ENCODE peak calls at places on chromosome 14, in ten cellular contexts. One of them, this sample, is unnamed.

GRCh38 chr14:65173973-65174693 is 71.8 kb upstream of the MAX start:
- DNase-seq in left ventricle myocardium inferior: no peak
- DNase-seq in ovary: no peak
- DNase-seq in tibial artery: no peak
- DNase-seq in psoas muscle: no peak
- DNase-seq in HCT116: no peak
- DNase-seq in ascending aorta: no peak
- DNase-seq in breast epithelium: no peak
- DNase-seq in fibroblast of lung: no peak
- DNase-seq in astrocyte: no peak
- DNase-seq in this sample: no peak

GRCh38 chr14:69818760-69819191 is 21.7 kb upstream of the SLC10A1 start:
- DNase-seq in breast epithelium: peak
- DNase-seq in ovary: peak
- DNase-seq in astrocyte: peak
- DNase-seq in left ventricle myocardium inferior: no peak
- DNase-seq in fibroblast of lung: peak
- DNase-seq in tibial artery: no peak
- DNase-seq in HCT116: peak
- DNase-seq in ascending aorta: no peak
- DNase-seq in psoas muscle: peak
- DNase-seq in this sample: peak

GRCh38 chr14:81062816-81063215 is 107.4 kb downstream of the TSHR start:
- DNase-seq in fibroblast of lung: no peak
- DNase-seq in HCT116: peak
- DNase-seq in ascending aorta: no peak
- DNase-seq in breast epithelium: no peak
- DNase-seq in tibial artery: no peak
- DNase-seq in astrocyte: no peak
- DNase-seq in left ventricle myocardium inferior: no peak
- DNase-seq in psoas muscle: no peak
- DNase-seq in ovary: no peak
- DNase-seq in this sample: no peak

GRCh38 chr14:37813746-37814145 is 218.3 kb downstream of the TTC6 start:
- DNase-seq in ascending aorta: no peak
- DNase-seq in HCT116: no peak
- DNase-seq in astrocyte: peak
- DNase-seq in breast epithelium: no peak
- DNase-seq in psoas muscle: no peak
- DNase-seq in tibial artery: no peak
- DNase-seq in ovary: no peak
- DNase-seq in left ventricle myocardium inferior: no peak
- DNase-seq in fibroblast of lung: peak
- DNase-seq in this sample: no peak

GRCh38 chr14:88937706-88938105 is 113.3 kb downstream of the TTC8 start:
- DNase-seq in tibial artery: no peak
- DNase-seq in fibroblast of lung: peak
- DNase-seq in ascending aorta: no peak
- DNase-seq in breast epithelium: no peak
- DNase-seq in astrocyte: peak
- DNase-seq in psoas muscle: no peak
- DNase-seq in left ventricle myocardium inferior: no peak
- DNase-seq in ovary: no peak
- DNase-seq in HCT116: no peak
- DNase-seq in this sample: no peak

GRCh38 chr14:51202914-51203665 is 37.0 kb upstream of the TMX1 start:
- DNase-seq in psoas muscle: no peak
- DNase-seq in astrocyte: no peak
- DNase-seq in ovary: no peak
- DNase-seq in ascending aorta: no peak
- DNase-seq in left ventricle myocardium inferior: no peak
- DNase-seq in tibial artery: no peak
- DNase-seq in HCT116: no peak
- DNase-seq in fibroblast of lung: no peak
- DNase-seq in breast epithelium: no peak
- DNase-seq in this sample: no peak

GRCh38 chr14:72560331-72560730 is 333.6 kb downstream of the DPF3 start:
- DNase-seq in HCT116: no peak
- DNase-seq in astrocyte: no peak
- DNase-seq in psoas muscle: no peak
- DNase-seq in ascending aorta: no peak
- DNase-seq in ovary: no peak
- DNase-seq in fibroblast of lung: peak
- DNase-seq in tibial artery: no peak
- DNase-seq in breast epithelium: peak
- DNase-seq in left ventricle myocardium inferior: no peak
- DNase-seq in this sample: no peak

GRCh38 chr14:92570863-92571262 is 57.3 kb downstream of the RIN3 start:
- DNase-seq in HCT116: no peak
- DNase-seq in psoas muscle: no peak
- DNase-seq in breast epithelium: no peak
- DNase-seq in tibial artery: no peak
- DNase-seq in left ventricle myocardium inferior: no peak
- DNase-seq in astrocyte: no peak
- DNase-seq in fibroblast of lung: no peak
- DNase-seq in ascending aorta: no peak
- DNase-seq in ovary: no peak
- DNase-seq in this sample: peak

GRCh38 chr14:53954551-53955233 is 1.9 kb downstream of the BMP4 start:
- DNase-seq in psoas muscle: peak
- DNase-seq in fibroblast of lung: peak
- DNase-seq in ascending aorta: no peak
- DNase-seq in HCT116: no peak
- DNase-seq in astrocyte: peak
- DNase-seq in tibial artery: peak
- DNase-seq in ovary: peak
- DNase-seq in left ventricle myocardium inferior: peak
- DNase-seq in breast epithelium: no peak
- DNase-seq in this sample: no peak

GRCh38 chr14:96931751-96932150 is 134.6 kb downstream of the VRK1 start:
- DNase-seq in left ventricle myocardium inferior: no peak
- DNase-seq in ascending aorta: no peak
- DNase-seq in HCT116: no peak
- DNase-seq in ovary: no peak
- DNase-seq in tibial artery: no peak
- DNase-seq in fibroblast of lung: no peak
- DNase-seq in breast epithelium: no peak
- DNase-seq in astrocyte: no peak
- DNase-seq in psoas muscle: no peak
- DNase-seq in this sample: no peak

GRCh38 chr14:91305650-91306431 is 61.3 kb upstream of the GPR68 start:
- DNase-seq in astrocyte: no peak
- DNase-seq in left ventricle myocardium inferior: no peak
- DNase-seq in psoas muscle: no peak
- DNase-seq in ovary: no peak
- DNase-seq in ascending aorta: no peak
- DNase-seq in fibroblast of lung: no peak
- DNase-seq in breast epithelium: no peak
- DNase-seq in tibial artery: no peak
- DNase-seq in HCT116: no peak
- DNase-seq in this sample: no peak

GRCh38 chr14:85536835-85537195 is 6.9 kb downstream of the FLRT2 start:
- DNase-seq in left ventricle myocardium inferior: no peak
- DNase-seq in fibroblast of lung: no peak
- DNase-seq in psoas muscle: no peak
- DNase-seq in ascending aorta: no peak
- DNase-seq in tibial artery: no peak
- DNase-seq in HCT116: no peak
- DNase-seq in ovary: no peak
- DNase-seq in astrocyte: no peak
- DNase-seq in breast epithelium: no peak
- DNase-seq in this sample: no peak

GRCh38 chr14:35268946-35269345 is 23.2 kb upstream of the PSMA6 start:
- DNase-seq in left ventricle myocardium inferior: no peak
- DNase-seq in psoas muscle: no peak
- DNase-seq in ovary: no peak
- DNase-seq in astrocyte: no peak
- DNase-seq in ascending aorta: no peak
- DNase-seq in HCT116: no peak
- DNase-seq in breast epithelium: no peak
- DNase-seq in tibial artery: no peak
- DNase-seq in fibroblast of lung: no peak
- DNase-seq in this sample: peak

GRCh38 chr14:68733086-68733621 is 59.7 kb downstream of the ZFP36L1 start:
- DNase-seq in fibroblast of lung: no peak
- DNase-seq in HCT116: no peak
- DNase-seq in astrocyte: no peak
- DNase-seq in psoas muscle: no peak
- DNase-seq in ascending aorta: peak
- DNase-seq in breast epithelium: no peak
- DNase-seq in tibial artery: peak
- DNase-seq in left ventricle myocardium inferior: no peak
- DNase-seq in ovary: no peak
- DNase-seq in this sample: no peak

GRCh38 chr14:54219281-54220121 is 177.3 kb upstream of the CDKN3 start:
- DNase-seq in breast epithelium: no peak
- DNase-seq in psoas muscle: no peak
- DNase-seq in fibroblast of lung: no peak
- DNase-seq in tibial artery: no peak
- DNase-seq in astrocyte: no peak
- DNase-seq in ascending aorta: no peak
- DNase-seq in left ventricle myocardium inferior: no peak
- DNase-seq in ovary: no peak
- DNase-seq in HCT116: no peak
- DNase-seq in this sample: no peak

GRCh38 chr14:78519863-78520262 is 349.7 kb downstream of the NRXN3 start:
- DNase-seq in ovary: no peak
- DNase-seq in left ventricle myocardium inferior: no peak
- DNase-seq in ascending aorta: no peak
- DNase-seq in breast epithelium: no peak
- DNase-seq in tibial artery: no peak
- DNase-seq in HCT116: no peak
- DNase-seq in astrocyte: peak
- DNase-seq in fibroblast of lung: peak
- DNase-seq in psoas muscle: no peak
- DNase-seq in this sample: peak

GRCh38 chr14:106459971-106460730 is 933.8 kb downstream of the TMEM121 start:
- DNase-seq in fibroblast of lung: no peak
- DNase-seq in psoas muscle: no peak
- DNase-seq in HCT116: no peak
- DNase-seq in ovary: no peak
- DNase-seq in astrocyte: no peak
- DNase-seq in left ventricle myocardium inferior: no peak
- DNase-seq in breast epithelium: no peak
- DNase-seq in tibial artery: no peak
- DNase-seq in ascending aorta: no peak
- DNase-seq in this sample: peak

GRCh38 chr14:59481407-59482119 is 2.6 kb downstream of the L3HYPDH start:
- DNase-seq in fibroblast of lung: peak
- DNase-seq in psoas muscle: no peak
- DNase-seq in ovary: no peak
- DNase-seq in HCT116: no peak
- DNase-seq in astrocyte: peak
- DNase-seq in left ventricle myocardium inferior: no peak
- DNase-seq in tibial artery: no peak
- DNase-seq in ascending aorta: no peak
- DNase-seq in breast epithelium: no peak
- DNase-seq in this sample: no peak
- H3K4me3 ChIP-seq in fibroblast of lung: peak
- H3K4me3 ChIP-seq in psoas muscle: peak
- H3K4me3 ChIP-seq in ovary: no peak
- H3K4me3 ChIP-seq in HCT116: no peak
- H3K4me3 ChIP-seq in astrocyte: peak
- H3K4me3 ChIP-seq in left ventricle myocardium inferior: peak
- H3K4me3 ChIP-seq in tibial artery: peak
- H3K4me3 ChIP-seq in ascending aorta: peak
- H3K4me3 ChIP-seq in breast epithelium: peak
- H3K4me3 ChIP-seq in this sample: no peak

GRCh38 chr14:56280843-56281242 is 162.6 kb downstream of the PELI2 start:
- DNase-seq in ovary: no peak
- DNase-seq in astrocyte: no peak
- DNase-seq in HCT116: no peak
- DNase-seq in breast epithelium: no peak
- DNase-seq in fibroblast of lung: no peak
- DNase-seq in psoas muscle: no peak
- DNase-seq in ascending aorta: no peak
- DNase-seq in tibial artery: no peak
- DNase-seq in left ventricle myocardium inferior: no peak
- DNase-seq in this sample: no peak
- TF ChIP-seq CTCF in ovary: no peak
- TF ChIP-seq CTCF in astrocyte: peak
- TF ChIP-seq CTCF in HCT116: no peak
- TF ChIP-seq CTCF in breast epithelium: no peak
- TF ChIP-seq CTCF in fibroblast of lung: peak
- TF ChIP-seq CTCF in psoas muscle: no peak
- TF ChIP-seq CTCF in ascending aorta: no peak
- TF ChIP-seq CTCF in tibial artery: no peak
- TF ChIP-seq CTCF in left ventricle myocardium inferior: no peak
- TF ChIP-seq CTCF in this sample: no peak

GRCh38 chr14:44960146-44960545 is 1.6 kb downstream of the KLHL28 start:
- DNase-seq in psoas muscle: no peak
- DNase-seq in left ventricle myocardium inferior: no peak
- DNase-seq in HCT116: no peak
- DNase-seq in fibroblast of lung: peak
- DNase-seq in ovary: no peak
- DNase-seq in tibial artery: no peak
- DNase-seq in astrocyte: no peak
- DNase-seq in ascending aorta: no peak
- DNase-seq in breast epithelium: no peak
- DNase-seq in this sample: no peak
- H3K4me3 ChIP-seq in psoas muscle: peak
- H3K4me3 ChIP-seq in left ventricle myocardium inferior: peak
- H3K4me3 ChIP-seq in HCT116: peak
- H3K4me3 ChIP-seq in fibroblast of lung: peak
- H3K4me3 ChIP-seq in ovary: peak
- H3K4me3 ChIP-seq in tibial artery: peak
- H3K4me3 ChIP-seq in astrocyte: peak
- H3K4me3 ChIP-seq in ascending aorta: peak
- H3K4me3 ChIP-seq in breast epithelium: peak
- H3K4me3 ChIP-seq in this sample: no peak

GRCh38 chr14:21734457-21735074 is 60.9 kb upstream of the OR4E1 start:
- DNase-seq in fibroblast of lung: peak
- DNase-seq in astrocyte: no peak
- DNase-seq in HCT116: peak
- DNase-seq in ovary: no peak
- DNase-seq in left ventricle myocardium inferior: no peak
- DNase-seq in ascending aorta: no peak
- DNase-seq in tibial artery: no peak
- DNase-seq in breast epithelium: no peak
- DNase-seq in psoas muscle: no peak
- DNase-seq in this sample: no peak
- TF ChIP-seq CTCF in fibroblast of lung: peak
- TF ChIP-seq CTCF in astrocyte: peak
- TF ChIP-seq CTCF in HCT116: peak
- TF ChIP-seq CTCF in ovary: no peak
- TF ChIP-seq CTCF in left ventricle myocardium inferior: peak
- TF ChIP-seq CTCF in ascending aorta: no peak
- TF ChIP-seq CTCF in tibial artery: no peak
- TF ChIP-seq CTCF in breast epithelium: peak
- TF ChIP-seq CTCF in psoas muscle: peak
- TF ChIP-seq CTCF in this sample: peak

DNA sequence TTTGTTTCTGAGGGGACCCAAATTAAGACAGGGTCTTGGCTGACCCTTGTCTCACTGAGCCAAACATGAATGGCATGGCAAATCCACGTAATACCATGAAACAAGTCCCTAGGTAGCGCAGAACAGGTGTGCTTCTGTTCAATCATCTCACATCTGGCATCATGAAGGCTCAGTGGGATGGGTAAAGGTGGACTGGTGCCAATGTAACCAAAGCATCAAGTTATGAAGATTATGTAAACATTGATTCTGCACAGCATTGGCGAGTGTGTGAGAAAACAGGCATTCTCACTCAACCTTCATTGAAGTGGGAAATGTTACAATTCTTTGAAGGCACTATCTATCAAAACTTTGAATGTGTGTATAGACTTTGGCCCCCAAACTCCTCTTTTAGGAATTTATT is 41.9 kb downstream of the PTGER2 start:
- DNase-seq in ovary: no peak
- DNase-seq in ascending aorta: no peak
- DNase-seq in left ventricle myocardium inferior: no peak
- DNase-seq in psoas muscle: no peak
- DNase-seq in HCT116: no peak
- DNase-seq in astrocyte: no peak
- DNase-seq in breast epithelium: no peak
- DNase-seq in tibial artery: no peak
- DNase-seq in fibroblast of lung: peak
- DNase-seq in this sample: peak
- H3K4me3 ChIP-seq in ovary: no peak
- H3K4me3 ChIP-seq in ascending aorta: no peak
- H3K4me3 ChIP-seq in left ventricle myocardium inferior: no peak
- H3K4me3 ChIP-seq in psoas muscle: no peak
- H3K4me3 ChIP-seq in HCT116: no peak
- H3K4me3 ChIP-seq in astrocyte: no peak
- H3K4me3 ChIP-seq in breast epithelium: no peak
- H3K4me3 ChIP-seq in tibial artery: no peak
- H3K4me3 ChIP-seq in fibroblast of lung: no peak
- H3K4me3 ChIP-seq in this sample: no peak